ENCODE peak calls at places on chromosomes 2 and 18, in eight cellular contexts. M is foreskin fibroblast, P is neural crest cell, X is NB4, I is kidney, T is fibroblast of mammary gland, A is colonic mucosa, E is MM.1S. V is an unnamed sample.

GRCh38 chr2:38168710-38169480 is 92.9 kb upstream of the CYP1B1 start:
- DNase-seq in T (peak; percentile 81), X (peak; percentile 63), I (no peak), A (no peak), P (no peak), M (no peak), E (no peak), V (no peak)

GRCh38 chr18:55861266-55861665 is 273.3 kb upstream of the TCF4 start:
- DNase-seq in T (peak; percentile 66), I (no peak), A (no peak), P (no peak), M (peak; percentile 48), E (no peak), X (no peak), V (no peak)

GRCh38 chr18:54968807-54969206 is 9.5 kb upstream of the CCDC68 start:
- DNase-seq in E (no peak), P (no peak), M (no peak), I (no peak), X (no peak), A (no peak), T (no peak), V (no peak)

GRCh38 chr18:47716632-47717185 is 213.8 kb downstream of the SMAD2 start:
- DNase-seq in T (no peak), E (no peak), I (no peak), M (no peak), P (no peak), X (no peak), A (peak; percentile 69), V (no peak)

GRCh38 chr18:58046794-58047555 is 2.9 kb downstream of the NEDD4L start:
- DNase-seq in X (no peak), A (no peak), M (no peak), T (no peak), I (no peak), P (no peak), E (no peak), V (no peak)

GRCh38 chr18:533995-534601 is 33.6 kb upstream of the COLEC12 start:
- DNase-seq in A (no peak), P (no peak), E (no peak), T (no peak), I (no peak), M (no peak), X (no peak), V (no peak)

GRCh38 chr18:12768622-12769021 is 65.8 kb downstream of the PSMG2 start:
- DNase-seq in T (peak; percentile 61), I (no peak), P (no peak), M (peak; percentile 37), X (no peak), E (no peak), A (no peak), V (no peak)

GRCh38 chr2:39334529-39334928 is 90.8 kb upstream of the CDKL4 start:
- DNase-seq in T (no peak), A (no peak), P (no peak), X (no peak), M (no peak), I (no peak), E (no peak), V (no peak)

GRCh38 chr2:207334631-207335371 is 169.1 kb upstream of the KLF7 start:
- DNase-seq in T (peak; percentile 99), E (no peak), A (no peak), P (peak; percentile 25), I (peak; percentile 88), X (no peak), M (peak; percentile 96), V (no peak)

GRCh38 chr2:146527166-146527565 is 1317.7 kb upstream of the ACVR2A start:
- DNase-seq in X (no peak), M (no peak), E (no peak), I (no peak), P (no peak), A (no peak), T (no peak), V (no peak)

GRCh38 chr2:167509585-167509984 is 621.3 kb downstream of the XIRP2 start:
- DNase-seq in P (no peak), M (peak; percentile 82), X (no peak), E (no peak), A (no peak), T (peak; percentile 93), I (no peak), V (no peak)

GRCh38 chr2:176814740-176815367 is 397.7 kb upstream of the HNRNPA3 start:
- DNase-seq in M (peak; percentile 2), I (no peak), P (no peak), A (no peak), X (peak; percentile 34), T (peak; percentile 48), E (peak; percentile 65), V (no peak)

GRCh38 chr2:168913495-168913894 is 12.4 kb downstream of the G6PC2 start:
- DNase-seq in P (no peak), A (no peak), E (no peak), I (no peak), X (no peak), T (no peak), M (no peak), V (no peak)

GRCh38 chr2:183014005-183014404 is 24.3 kb downstream of the NCKAP1 start:
- DNase-seq in A (no peak), M (no peak), I (no peak), X (no peak), P (no peak), E (no peak), T (no peak), V (no peak)

GRCh38 chr2:8197101-8197500 is 484.8 kb upstream of the ID2 start:
- DNase-seq in T (peak; percentile 88), I (no peak), P (no peak), M (peak; percentile 20), E (no peak), A (no peak), X (no peak), V (no peak)

GRCh38 chr2:14137643-14138042 is 494.9 kb upstream of the LRATD1 start:
- DNase-seq in I (no peak), A (no peak), M (no peak), X (no peak), E (no peak), P (peak; percentile 1), T (no peak), V (no peak)
- TF ChIP-seq CTCF in I (no peak), A (no peak), M (no peak), X (peak; percentile 26), E (no peak), P (peak; percentile 57), T (no peak), V (no peak)

DNA sequence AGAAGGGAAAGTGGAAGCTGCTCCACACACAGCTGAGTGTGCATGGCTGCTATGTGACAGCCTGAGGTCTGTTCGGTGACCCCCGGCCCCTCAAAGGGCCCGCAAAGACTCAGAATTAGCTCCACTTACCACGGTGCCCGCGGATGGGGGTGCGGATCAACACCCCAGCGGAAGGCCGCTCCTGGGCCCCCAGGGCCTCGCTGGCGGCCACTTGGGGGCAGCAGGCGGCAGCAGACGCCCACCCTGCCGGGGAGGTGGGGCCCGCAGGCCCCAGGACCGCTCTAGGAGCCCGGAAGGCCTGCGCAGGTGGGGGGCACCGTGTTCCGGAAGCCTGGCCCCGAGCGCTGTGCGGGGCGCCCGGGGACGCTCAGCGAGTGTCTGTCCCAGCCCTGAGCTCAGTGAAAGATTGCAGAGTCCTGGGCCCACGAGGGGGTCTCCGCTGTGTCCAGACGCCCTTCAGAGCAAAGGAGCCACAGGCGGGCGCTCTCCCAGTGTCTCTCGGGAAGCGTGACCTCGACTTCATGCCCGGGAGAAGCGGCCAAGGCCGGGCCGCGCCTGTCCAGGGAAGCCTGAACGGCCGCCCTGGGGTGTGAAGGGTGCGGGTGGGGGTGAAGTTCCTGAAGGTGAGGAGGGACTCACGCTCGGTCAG is 118.6 kb downstream of the VAPA start:
- DNase-seq in I (peak; percentile 82), T (no peak), M (no peak), P (no peak), X (no peak), E (no peak), A (no peak), V (no peak)
- TF ChIP-seq CTCF in I (peak; percentile 21), T (no peak), M (no peak), P (no peak), X (peak; percentile 13), E (no peak), A (no peak), V (peak; percentile 24)

DNA sequence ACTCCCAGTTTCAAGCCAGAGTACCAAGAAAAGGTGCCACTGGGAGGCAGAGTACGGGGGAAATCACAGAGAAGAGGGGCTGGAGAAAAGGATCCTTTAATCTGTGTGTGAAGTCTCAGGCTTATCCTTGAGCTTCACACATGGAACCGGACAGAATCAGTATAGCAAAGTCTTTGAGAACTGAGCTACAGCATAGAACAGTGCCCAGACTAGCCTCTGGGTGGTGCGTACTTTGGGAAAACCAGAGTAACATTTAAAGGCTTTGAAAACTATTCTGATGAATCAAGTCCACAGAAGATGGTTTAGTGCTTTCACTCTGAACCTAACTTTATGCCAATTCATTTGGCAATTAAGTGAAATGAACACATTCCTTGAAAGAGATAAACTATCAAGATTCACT is 83.1 kb downstream of the BABAM2 start:
- DNase-seq in A (no peak), I (no peak), T (no peak), X (no peak), E (no peak), M (peak; percentile 42), P (no peak), V (no peak)
- TF ChIP-seq CTCF in A (peak; percentile 13), I (peak; percentile 2), T (peak; percentile 31), X (peak; percentile 6), E (no peak), M (no peak), P (peak; percentile 28), V (peak; percentile 33)

GRCh38 chr2:195320416-195320973 is 336.5 kb upstream of the SLC39A10 start:
- DNase-seq in A (no peak), M (no peak), P (no peak), T (peak; percentile 8), E (no peak), I (no peak), X (no peak), V (no peak)

GRCh38 chr2:195319548-195320415 is 337.2 kb upstream of the SLC39A10 start:
- DNase-seq in A (no peak), P (no peak), E (no peak), I (no peak), M (no peak), T (no peak), X (no peak), V (no peak)

GRCh38 chr2:195317533-195317932 is 339.5 kb upstream of the SLC39A10 start:
- DNase-seq in I (no peak), T (no peak), A (no peak), M (no peak), E (no peak), P (no peak), X (no peak), V (no peak)

GRCh38 chr2:195319112-195319460 is 337.9 kb upstream of the SLC39A10 start:
- DNase-seq in M (peak; percentile 24), A (no peak), E (no peak), I (no peak), T (peak; percentile 70), X (no peak), P (no peak), V (no peak)

DNA sequence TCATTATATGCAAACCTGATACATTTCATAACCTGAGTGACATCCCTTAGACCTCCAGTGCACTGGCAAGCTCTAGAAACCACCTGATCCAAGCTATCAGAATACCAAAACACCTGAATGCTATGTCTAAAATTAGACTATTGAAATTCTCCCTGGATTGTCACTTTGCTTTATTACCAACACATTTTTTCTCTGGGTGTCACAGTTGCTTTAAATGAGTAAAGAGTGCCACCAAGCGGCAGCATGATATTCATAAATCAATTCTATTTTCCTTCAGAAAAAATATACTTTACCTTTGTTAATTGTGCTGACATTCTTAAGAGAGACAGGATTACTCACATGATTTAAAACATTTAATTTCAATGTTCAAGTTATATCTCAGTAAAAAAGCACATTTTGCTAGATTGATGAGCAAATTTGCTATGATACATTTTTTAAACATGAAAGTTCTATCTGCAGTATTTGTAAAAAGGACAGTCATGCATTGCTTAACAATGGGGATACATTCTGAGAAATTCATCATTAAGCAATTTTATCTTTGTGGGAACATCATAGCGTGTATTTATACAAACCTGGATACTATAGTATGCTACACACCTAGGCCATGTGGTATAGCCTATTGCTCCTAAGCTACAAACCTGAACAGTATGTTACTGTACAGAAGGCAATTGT is 338.4 kb upstream of the SLC39A10 start:
- DNase-seq in A (peak; percentile 54), X (peak; percentile 69), M (no peak), E (peak; percentile 51), P (peak; percentile 45), I (no peak), T (peak; percentile 49), V (no peak)
- TF ChIP-seq CTCF in A (peak; percentile 43), X (peak; percentile 39), M (peak; percentile 35), E (peak; percentile 70), P (peak; percentile 90), I (peak; percentile 47), T (peak; percentile 53), V (peak; percentile 70)